ENCODE peak calls at places on chromosomes 6 and 20, in four cellular contexts. G, A, H and B are unnamed samples.

GRCh38 chr6:81451787-81452186 is 300.7 kb downstream of the TENT5A start:
- DNase-seq in G (no peak), A (peak; percentile 69), H (no peak), B (no peak)

GRCh38 chr6:151482290-151482689 is 11.5 kb upstream of the CCDC170 start:
- DNase-seq in G (no peak), A (no peak), H (no peak), B (no peak)

GRCh38 chr6:83536034-83536646 is 23.8 kb downstream of the PRSS35 start:
- DNase-seq in G (peak; percentile 8), A (peak; percentile 29), H (peak; percentile 46), B (peak; percentile 74)

GRCh38 chr20:32574296-32575226 is 10.6 kb downstream of the NOL4L start:
- DNase-seq in G (no peak), A (no peak), H (peak; percentile 85), B (no peak)

GRCh38 chr6:54574671-54575070 is 266.4 kb downstream of the TINAG start:
- DNase-seq in G (no peak), A (no peak), H (no peak), B (no peak)

GRCh38 chr6:52787917-52788316 is 15.7 kb downstream of the GSTA1 start:
- DNase-seq in G (no peak), A (peak; percentile 46), H (no peak), B (no peak)

GRCh38 chr6:99225172-99225571 is 124.3 kb downstream of the FAXC start:
- DNase-seq in G (no peak), A (no peak), H (no peak), B (no peak)

GRCh38 chr6:128047989-128048388 is 147.1 kb upstream of the THEMIS start:
- DNase-seq in G (no peak), A (no peak), H (no peak), B (no peak)

GRCh38 chr6:98833101-98834059 is 994 bp upstream of the POU3F2 start:
- DNase-seq in G (no peak), A (no peak), H (no peak), B (no peak)

GRCh38 chr20:45449528-45449927 is 20.0 kb upstream of the WFDC2 start:
- DNase-seq in G (no peak), A (no peak), H (no peak), B (no peak)

GRCh38 chr20:36604952-36605308 is 649 bp upstream of the RAB5IF start:
- DNase-seq in G (peak; percentile 81), A (no peak), H (peak; percentile 24), B (no peak)

GRCh38 chr6:84906514-84906913 is 142.1 kb upstream of the TBX18 start:
- DNase-seq in G (no peak), A (no peak), H (no peak), B (no peak)
- TF ChIP-seq CBFB in G (no peak), A (no peak), H (no peak), B (no peak)

GRCh38 chr20:63782521-63782971 is 43.0 kb downstream of the SLC2A4RG start:
- DNase-seq in G (no peak), A (no peak), H (no peak), B (no peak)

GRCh38 chr20:63783970-63784369 is 44.4 kb downstream of the SLC2A4RG start:
- DNase-seq in G (no peak), A (no peak), H (no peak), B (no peak)

GRCh38 chr20:63781181-63781580 is 41.6 kb downstream of the SLC2A4RG start:
- DNase-seq in G (no peak), A (no peak), H (no peak), B (no peak)

GRCh38 chr20:63778857-63779256 is 39.3 kb downstream of the SLC2A4RG start:
- DNase-seq in G (no peak), A (no peak), H (no peak), B (no peak)

GRCh38 chr20:63782051-63782471 is 42.5 kb downstream of the SLC2A4RG start:
- DNase-seq in G (peak; percentile 34), A (peak; percentile 60), H (no peak), B (no peak)
- TF ChIP-seq CTCF in G (peak; percentile 21), A (peak; percentile 78), H (peak; percentile 10), B (no peak)

GRCh38 chr6:147506704-147507114 is 1.8 kb upstream of the SAMD5 start:
- DNase-seq in G (no peak), A (peak; percentile 38), H (peak; percentile 85), B (peak; percentile 83)
- TF ChIP-seq CBFB in G (no peak), A (no peak), H (no peak), B (no peak)

GRCh38 chr20:25081065-25081729 is 744 bp downstream of the VSX1 start:
- DNase-seq in G (no peak), A (no peak), H (peak; percentile 47), B (peak; percentile 87)
- TF ChIP-seq CTCF in G (no peak), A (peak; percentile 37), H (no peak), B (no peak)

GRCh38 chr6:36054965-36055364 is 27.4 kb downstream of the MAPK14 start:
- DNase-seq in G (no peak), A (no peak), H (no peak), B (no peak)
- TF ChIP-seq CBFB in G (no peak), A (no peak), H (no peak), B (no peak)